ENCODE peak calls at places on chromosomes 6 and 20, in four cellular contexts. Y is CD8-positive, alpha-beta T cell; K is AG10803; F is fibroblast of the aortic adventitia. Z is an unnamed sample.

GRCh38 chr6:133474516-133474915 is 233.4 kb downstream of the EYA4 start:
- DNase-seq in F (no peak), Y (no peak), K (no peak), Z (no peak)

GRCh38 chr6:9399916-9400315 is 964.6 kb upstream of the SLC35B3 start:
- DNase-seq in Y (no peak), F (no peak), K (no peak), Z (no peak)

GRCh38 chr6:111848262-111848661 is 25.0 kb downstream of the FYN start:
- DNase-seq in Y (no peak), K (no peak), F (no peak), Z (peak)

GRCh38 chr20:11165789-11166188 is 492.0 kb upstream of the JAG1 start:
- DNase-seq in Y (no peak), F (no peak), K (no peak), Z (no peak)

GRCh38 chr6:156953478-156954146 is 176.4 kb downstream of the ARID1B start:
- DNase-seq in Y (no peak), K (peak), F (peak), Z (peak)

GRCh38 chr6:118668761-118669411 is 17.5 kb upstream of the CEP85L start:
- DNase-seq in Y (no peak), K (peak), F (peak), Z (peak)

GRCh38 chr6:55512904-55513303 is 66.1 kb downstream of the HMGCLL1 start:
- DNase-seq in K (no peak), F (no peak), Y (no peak), Z (no peak)

GRCh38 chr6:113352831-113353230 is 504.3 kb upstream of the MARCKS start:
- DNase-seq in K (no peak), F (no peak), Y (no peak), Z (no peak)

GRCh38 chr6:79824231-79824630 is 123.1 kb downstream of the ELOVL4 start:
- DNase-seq in F (no peak), Y (no peak), K (no peak), Z (no peak)

GRCh38 chr6:57089265-57089664 is 723 bp upstream of the ZNF451 start:
- DNase-seq in Y (no peak), F (no peak), K (no peak), Z (no peak)

GRCh38 chr20:19995220-19995863 is 21.8 kb upstream of the NAA20 start:
- DNase-seq in K (peak), F (peak), Y (no peak), Z (peak)

GRCh38 chr6:7484666-7485065 is 56.8 kb upstream of the DSP start:
- DNase-seq in K (no peak), Y (no peak), F (no peak), Z (no peak)

GRCh38 chr6:90415178-90415577 is 118.5 kb upstream of the BACH2 start:
- DNase-seq in F (no peak), Y (no peak), K (no peak), Z (no peak)

GRCh38 chr6:125516644-125517043 is 214.9 kb upstream of the HDDC2 start:
- DNase-seq in F (no peak), K (no peak), Y (no peak), Z (no peak)

GRCh38 chr6:54722328-54722727 is 124.2 kb upstream of the FAM83B start:
- DNase-seq in K (peak), Y (no peak), F (peak), Z (no peak)

GRCh38 chr20:36957875-36958667 is 6.6 kb upstream of the SAMHD1 start:
- DNase-seq in F (no peak), Y (no peak), K (no peak), Z (no peak)

GRCh38 chr6:170080828-170081368 is 210.0 kb downstream of the DLL1 start:
- DNase-seq in F (no peak), K (no peak), Y (no peak), Z (no peak)

GRCh38 chr6:143505537-143505936 is 6.0 kb downstream of the FUCA2 start:
- DNase-seq in Y (no peak), F (no peak), K (no peak), Z (no peak)

GRCh38 chr20:58614366-58614765 is 36.7 kb upstream of the STX16 start:
- DNase-seq in K (no peak), Y (no peak), F (no peak), Z (no peak)
- TF ChIP-seq CTCF in K (no peak), Y (no peak), F (no peak), Z (no peak)

DNA sequence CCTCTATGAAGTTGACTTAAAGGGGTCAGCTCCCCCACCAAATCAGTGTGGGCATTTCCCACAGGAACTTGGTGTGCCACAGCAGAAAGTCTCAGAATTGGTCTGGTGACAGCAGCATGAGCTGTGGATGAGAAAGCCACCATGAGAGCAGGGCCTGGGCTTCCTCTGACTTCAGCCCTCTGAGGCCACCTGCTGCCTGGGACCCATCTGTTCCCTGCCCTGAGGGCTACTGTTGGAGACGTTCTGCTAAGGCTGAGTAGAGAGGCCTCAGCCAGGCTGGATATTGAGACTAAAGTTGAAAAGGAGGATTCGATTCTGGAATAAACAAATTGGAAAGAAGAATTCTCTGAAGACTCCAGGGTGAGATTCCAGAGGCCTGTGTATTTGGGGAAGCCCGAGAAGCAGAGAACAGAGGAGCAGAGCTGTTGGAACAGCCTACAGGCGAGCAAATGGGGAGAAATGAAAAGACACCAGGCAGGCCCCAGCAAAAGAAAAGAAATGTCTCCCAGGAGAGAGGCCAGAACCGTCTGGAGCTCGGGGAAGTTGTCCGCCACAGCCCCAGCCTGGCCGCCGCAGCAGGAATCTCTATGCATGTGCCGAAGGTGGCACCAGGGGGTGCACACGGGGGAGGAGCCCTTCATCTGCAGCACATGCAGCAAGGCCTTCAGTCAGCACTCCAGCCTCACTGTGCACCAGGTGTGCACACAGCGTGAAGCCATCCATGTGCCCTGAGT is 37.5 kb upstream of the XRN2 start:
- DNase-seq in K (no peak), F (no peak), Y (no peak), Z (no peak)
- TF ChIP-seq CTCF in K (no peak), F (no peak), Y (no peak), Z (no peak)

GRCh38 chr6:16819752-16820151 is 58.5 kb upstream of the ATXN1 start:
- DNase-seq in K (peak), Y (no peak), F (peak), Z (no peak)
- TF ChIP-seq CTCF in K (peak), Y (no peak), F (peak), Z (no peak)

GRCh38 chr20:51327251-51327841 is 215.2 kb downstream of the NFATC2 start:
- DNase-seq in Y (no peak), K (peak), F (peak), Z (no peak)

GRCh38 chr20:51322164-51322707 is 220.3 kb downstream of the NFATC2 start:
- DNase-seq in K (no peak), Y (no peak), F (no peak), Z (no peak)

GRCh38 chr20:51329845-51330244 is 212.7 kb downstream of the NFATC2 start:
- DNase-seq in Y (no peak), K (no peak), F (no peak), Z (no peak)

GRCh38 chr20:51321343-51322163 is 221.0 kb downstream of the NFATC2 start:
- DNase-seq in K (no peak), F (no peak), Y (no peak), Z (no peak)

GRCh38 chr20:51326241-51326819 is 216.2 kb downstream of the NFATC2 start:
- DNase-seq in Y (peak), F (peak), K (peak), Z (peak)
- TF ChIP-seq CTCF in Y (no peak), F (peak), K (peak), Z (peak)

GRCh38 chr6:15505463-15505918 is 157.3 kb downstream of the DTNBP1 start:
- DNase-seq in Y (no peak), K (no peak), F (no peak), Z (no peak)

GRCh38 chr6:15503346-15503680 is 159.5 kb downstream of the DTNBP1 start:
- DNase-seq in F (no peak), Y (no peak), K (no peak), Z (no peak)

GRCh38 chr6:15504040-15504491 is 158.8 kb downstream of the DTNBP1 start:
- DNase-seq in Y (no peak), K (peak), F (peak), Z (no peak)

GRCh38 chr6:15506066-15506465 is 156.8 kb downstream of the DTNBP1 start:
- DNase-seq in F (no peak), K (no peak), Y (no peak), Z (no peak)

DNA sequence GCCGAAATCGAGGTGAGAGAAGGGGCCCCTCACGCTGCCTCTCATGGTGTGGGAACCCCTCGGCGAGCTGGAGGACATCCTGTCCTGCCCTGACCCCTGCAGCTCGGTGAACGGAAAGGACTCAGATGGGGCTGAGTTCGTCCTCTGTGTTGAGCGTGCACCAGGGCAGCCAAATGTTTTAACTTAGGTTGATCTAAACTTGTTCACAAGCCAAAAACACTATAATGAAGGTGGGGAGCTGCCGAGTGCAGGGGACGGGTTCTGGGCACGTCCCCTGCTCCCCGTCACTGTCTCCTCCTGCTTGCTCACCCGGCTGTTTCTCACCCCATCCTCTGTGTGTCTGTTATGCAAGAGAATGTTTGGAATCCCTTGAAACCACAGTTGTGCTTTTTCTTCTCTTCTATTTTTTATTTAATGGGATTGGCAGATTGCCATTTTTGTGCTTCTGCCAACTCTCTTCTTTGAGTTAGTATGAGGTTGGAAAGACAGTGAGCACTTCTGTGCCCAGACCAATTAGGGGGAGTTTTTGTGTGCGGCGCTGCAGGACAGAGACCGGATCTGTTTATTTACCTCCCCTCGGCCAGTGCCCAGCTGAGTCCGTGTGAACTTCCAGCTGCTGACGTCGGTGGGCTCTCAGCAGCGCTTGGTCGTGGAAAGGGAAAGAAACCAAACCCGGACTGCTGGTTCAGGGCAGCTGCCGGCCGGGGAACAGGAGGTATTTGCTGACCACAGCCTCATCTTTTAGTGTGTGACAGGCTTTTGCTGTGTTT is 158.1 kb downstream of the DTNBP1 start:
- DNase-seq in F (peak), K (peak), Y (no peak), Z (no peak)
- TF ChIP-seq CTCF in F (no peak), K (peak), Y (no peak), Z (no peak)

GRCh38 chr20:56187791-56188190 is 60.7 kb upstream of the MC3R start:
- DNase-seq in K (peak), F (no peak), Y (no peak), Z (peak)
- TF ChIP-seq CTCF in K (peak), F (no peak), Y (no peak), Z (no peak)

Z was measured in K562.